ENCODE peak calls at places on chromosomes 3 and 15, in nine cellular contexts. Z, L, W, Y, S, M, I, F and A are unnamed samples.

GRCh38 chr3:151200586-151200985 is 2.4 kb downstream of the GPR171 start:
- DNase-seq in Z (no peak), L (no peak), W (no peak), Y (no peak), S (no peak), M (no peak), I (no peak), F (no peak), A (no peak)

GRCh38 chr15:57060799-57061198 is 142.4 kb downstream of the TCF12 start:
- DNase-seq in Z (peak; percentile 46), L (no peak), W (no peak), Y (no peak), S (no peak), M (no peak), I (peak; percentile 81), F (no peak), A (no peak)

GRCh38 chr3:106428565-106428994 is 559.8 kb upstream of the CBLB start:
- DNase-seq in Z (peak; percentile 79), L (no peak), W (peak; percentile 17), Y (no peak), S (peak; percentile 89), M (peak; percentile 13), I (peak; percentile 97), F (no peak), A (no peak)

GRCh38 chr3:79253704-79254103 is 514.1 kb downstream of the ROBO1 start:
- DNase-seq in Z (no peak), L (no peak), W (no peak), Y (no peak), S (peak; percentile 57), M (no peak), I (no peak), F (no peak), A (no peak)

GRCh38 chr3:129829640-129830039 is 63.9 kb downstream of the TMCC1 start:
- DNase-seq in Z (peak; percentile 54), L (no peak), W (peak; percentile 23), Y (no peak), S (peak; percentile 48), M (peak; percentile 24), I (peak; percentile 81), F (no peak), A (no peak)

GRCh38 chr3:185009650-185010049 is 143.2 kb downstream of the C3orf70 start:
- DNase-seq in Z (no peak), L (no peak), W (no peak), Y (no peak), S (no peak), M (no peak), I (no peak), F (no peak), A (no peak)

GRCh38 chr3:163129287-163129686 is 1632.7 kb downstream of the OTOL1 start:
- DNase-seq in Z (no peak), L (no peak), W (no peak), Y (no peak), S (no peak), M (no peak), I (no peak), F (no peak), A (no peak)

GRCh38 chr3:61438253-61439115 is 122.9 kb upstream of the PTPRG start:
- DNase-seq in Z (no peak), L (no peak), W (no peak), Y (no peak), S (no peak), M (no peak), I (no peak), F (no peak), A (no peak)

GRCh38 chr3:23706116-23706515 is 99.6 kb upstream of the UBE2E1 start:
- DNase-seq in Z (no peak), L (no peak), W (no peak), Y (no peak), S (no peak), M (no peak), I (peak; percentile 50), F (no peak), A (no peak)

GRCh38 chr3:142647856-142648255 is 51.7 kb downstream of the PLS1 start:
- DNase-seq in Z (peak; percentile 66), L (no peak), W (no peak), Y (no peak), S (no peak), M (no peak), I (peak; percentile 93), F (no peak), A (no peak)

GRCh38 chr3:40780341-40780800 is 255.6 kb downstream of the ZNF621 start:
- DNase-seq in Z (no peak), L (no peak), W (peak; percentile 85), Y (peak; percentile 76), S (no peak), M (peak; percentile 48), I (no peak), F (peak; percentile 78), A (no peak)

GRCh38 chr3:197792019-197792647 is 1.1 kb downstream of the LRCH3 start:
- DNase-seq in Z (no peak), L (no peak), W (no peak), Y (no peak), S (no peak), M (no peak), I (peak; percentile 20), F (no peak), A (no peak)

GRCh38 chr3:195270350-195271115 is 426 bp downstream of the XXYLT1 start:
- DNase-seq in Z (peak; percentile 57), L (peak; percentile 70), W (peak; percentile 40), Y (no peak), S (no peak), M (peak; percentile 36), I (peak; percentile 49), F (peak; percentile 41), A (no peak)

GRCh38 chr15:31130576-31131237 is 29.2 kb upstream of the TRPM1 start:
- DNase-seq in Z (no peak), L (no peak), W (no peak), Y (no peak), S (no peak), M (no peak), I (no peak), F (no peak), A (no peak)
- TF ChIP-seq CTCF in Z (no peak), L (no peak), W (no peak), Y (no peak), S (no peak), M (no peak), I (no peak), F (no peak), A (no peak)

GRCh38 chr15:51970132-51970817 is 1.3 kb downstream of the LEO1 start:
- DNase-seq in Z (no peak), L (no peak), W (no peak), Y (no peak), S (no peak), M (no peak), I (peak; percentile 15), F (no peak), A (no peak)

GRCh38 chr15:51969728-51970127 is 1.9 kb downstream of the LEO1 start:
- DNase-seq in Z (no peak), L (no peak), W (no peak), Y (no peak), S (no peak), M (no peak), I (no peak), F (no peak), A (no peak)

GRCh38 chr15:51970981-51971352 is 611 bp downstream of the LEO1 start:
- DNase-seq in Z (peak; percentile 32), L (no peak), W (no peak), Y (no peak), S (no peak), M (no peak), I (no peak), F (no peak), A (no peak)

GRCh38 chr15:51973220-51973619 is 1.6 kb upstream of the LEO1 start:
- DNase-seq in Z (no peak), L (no peak), W (no peak), Y (no peak), S (no peak), M (no peak), I (no peak), F (no peak), A (no peak)

GRCh38 chr15:51971353-51972133 is at the start of gene LEO1:
- DNase-seq in Z (peak; percentile 95), L (peak; percentile 82), W (peak; percentile 87), Y (peak; percentile 68), S (peak; percentile 94), M (peak; percentile 88), I (peak; percentile 93), F (peak; percentile 78), A (peak; percentile 86)
- TF ChIP-seq CTCF in Z (no peak), L (peak; percentile 48), W (peak; percentile 45), Y (peak; percentile 31), S (peak; percentile 28), M (peak; percentile 50), I (peak; percentile 47), F (peak; percentile 49), A (peak; percentile 26)

DNA sequence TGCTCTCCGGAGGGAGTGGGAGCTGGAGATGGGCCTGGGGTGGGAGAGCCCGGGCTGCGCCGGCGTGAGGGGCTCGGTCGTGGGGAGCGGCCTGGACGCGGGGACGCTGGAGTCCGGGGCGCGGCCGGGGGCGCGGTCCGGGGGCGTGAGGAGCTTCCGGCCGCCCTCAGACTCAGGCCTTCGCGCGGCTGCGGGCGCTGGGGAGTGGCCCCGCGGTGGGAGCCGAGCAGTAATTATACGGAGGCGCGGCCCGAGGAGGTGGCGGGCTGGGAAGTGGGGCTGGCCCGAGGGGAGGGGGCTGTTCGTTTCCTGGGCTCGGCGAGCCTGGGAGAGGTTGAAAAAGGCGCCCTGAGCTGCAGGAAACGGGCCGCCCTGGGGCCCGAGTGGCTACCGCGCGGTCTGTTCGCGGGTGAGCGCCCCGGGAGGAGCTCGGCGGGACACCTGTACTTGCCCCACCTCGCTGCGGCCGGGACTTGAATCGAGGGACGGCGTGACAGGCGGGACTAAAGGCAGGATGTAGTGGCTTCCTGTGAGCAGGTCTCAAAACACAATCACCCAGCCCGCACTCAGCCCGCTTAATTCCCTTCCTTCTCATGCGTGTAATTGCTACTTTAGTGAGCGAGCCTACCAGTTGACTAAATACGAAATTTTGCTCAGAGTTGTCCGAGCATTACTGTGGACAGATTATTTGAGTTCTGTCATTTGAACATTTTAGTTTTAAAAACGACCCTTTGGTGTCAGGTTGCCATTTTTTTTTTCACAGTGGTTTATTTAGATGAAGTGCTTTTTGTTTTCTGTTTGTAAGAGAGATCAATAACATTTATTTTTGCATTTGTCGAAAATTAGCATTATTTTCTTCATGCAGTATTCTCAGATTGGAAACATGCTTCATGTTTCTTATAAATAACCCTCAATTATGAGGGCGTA is 855 bp downstream of the RASA2 start:
- DNase-seq in Z (peak; percentile 64), L (peak; percentile 63), W (peak; percentile 66), Y (peak; percentile 49), S (peak; percentile 11), M (peak; percentile 59), I (peak; percentile 49), F (peak; percentile 68), A (no peak)
- TF ChIP-seq CTCF in Z (no peak), L (no peak), W (peak; percentile 4), Y (no peak), S (no peak), M (peak; percentile 22), I (no peak), F (no peak), A (no peak)

DNA sequence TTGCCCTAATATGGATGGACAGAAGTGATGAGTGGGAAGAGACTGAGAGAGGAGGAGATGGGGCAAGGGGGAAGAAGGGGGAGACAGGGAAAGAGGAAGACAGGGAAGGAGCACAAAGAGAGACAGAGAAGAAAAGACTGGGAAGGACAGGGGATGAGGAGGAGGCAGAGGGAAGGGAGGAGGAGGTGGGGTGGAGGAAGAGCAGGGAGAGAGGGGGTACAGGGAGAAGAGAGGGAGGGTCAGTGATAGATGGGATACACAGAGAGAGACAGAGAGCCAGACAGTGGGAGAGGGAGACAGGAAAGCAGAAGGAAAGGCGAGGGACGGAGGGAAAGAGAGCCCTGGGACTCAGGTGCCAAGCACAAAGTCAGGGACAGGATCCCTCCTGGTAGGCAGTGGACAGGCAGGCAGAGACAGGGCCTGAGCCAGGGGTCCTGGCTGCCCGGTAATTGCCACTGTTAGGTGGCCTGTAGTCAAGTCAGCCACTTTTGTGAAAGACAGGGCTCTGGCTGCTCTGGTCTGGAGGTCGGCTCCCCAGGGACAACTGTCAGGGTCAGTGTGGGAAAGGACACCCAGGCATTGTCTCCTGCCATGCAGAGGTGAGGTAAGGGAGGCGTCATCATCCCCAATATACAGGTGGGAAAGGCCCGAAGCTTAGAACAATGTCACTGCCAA is 9.8 kb downstream of the VILL start:
- DNase-seq in Z (no peak), L (no peak), W (no peak), Y (no peak), S (no peak), M (no peak), I (no peak), F (no peak), A (no peak)
- TF ChIP-seq CTCF in Z (no peak), L (no peak), W (no peak), Y (no peak), S (no peak), M (no peak), I (no peak), F (no peak), A (no peak)